ENCODE peak calls at places on chromosomes 1 and 21, in six cellular contexts. D, Q, U, H, S and X are unnamed samples.

GRCh38 chr1:171582589-171582988 is 39.5 kb upstream of the MYOCOS start:
- DNase-seq in Q (no peak), H (no peak), D (no peak), S (no peak), U (no peak), X (no peak)

GRCh38 chr1:157691285-157691920 is 9.2 kb downstream of the FCRL3 start:
- DNase-seq in D (no peak), S (no peak), Q (peak; percentile 11), H (peak; percentile 15), U (peak; percentile 77), X (no peak)

GRCh38 chr1:57067863-57068262 is 102.0 kb upstream of the C8B start:
- DNase-seq in U (peak; percentile 27), D (peak; percentile 61), H (no peak), S (no peak), Q (no peak), X (no peak)

GRCh38 chr1:17438176-17438976 is 1.1 kb downstream of the RCC2 start:
- DNase-seq in H (no peak), Q (no peak), U (peak; percentile 83), D (peak; percentile 69), S (no peak), X (peak; percentile 41)

GRCh38 chr1:207058878-207059867 is 6.1 kb downstream of the PFKFB2 start:
- DNase-seq in H (no peak), D (no peak), Q (no peak), U (peak; percentile 57), S (no peak), X (no peak)

GRCh38 chr1:241605146-241605805 is 34.9 kb downstream of the CHML start:
- DNase-seq in S (no peak), U (peak; percentile 59), D (no peak), Q (no peak), H (no peak), X (no peak)

GRCh38 chr1:57353589-57353988 is 70.3 kb downstream of the DAB1 start:
- DNase-seq in Q (no peak), U (no peak), D (no peak), H (no peak), S (no peak), X (no peak)

GRCh38 chr21:46455575-46456385 is 2.9 kb upstream of the DIP2A start:
- DNase-seq in H (no peak), S (peak; percentile 54), D (no peak), Q (no peak), U (no peak), X (no peak)

GRCh38 chr1:162062542-162063015 is 6.9 kb upstream of the NOS1AP start:
- DNase-seq in Q (no peak), S (no peak), U (no peak), D (peak; percentile 60), H (no peak), X (no peak)

GRCh38 chr1:41020654-41021053 is 871 bp downstream of the SLFNL1 start:
- DNase-seq in D (no peak), S (no peak), H (no peak), U (no peak), Q (no peak), X (no peak)

GRCh38 chr1:226845624-226846023 is 24.8 kb upstream of the PSEN2 start:
- DNase-seq in S (no peak), Q (no peak), U (no peak), H (no peak), D (no peak), X (no peak)

GRCh38 chr1:54051936-54052469 is 1.0 kb downstream of the TMEM59 start:
- DNase-seq in Q (no peak), S (no peak), D (no peak), H (no peak), U (peak; percentile 9), X (no peak)

GRCh38 chr21:37593015-37593414 is 226.4 kb downstream of the DYRK1A start:
- DNase-seq in H (no peak), Q (no peak), D (no peak), S (no peak), U (peak; percentile 87), X (no peak)

GRCh38 chr1:220902916-220903315 is 23.7 kb downstream of the HLX start:
- DNase-seq in U (no peak), Q (no peak), D (no peak), S (no peak), H (no peak), X (no peak)

GRCh38 chr1:38872401-38873026 is 634 bp downstream of the MYCBP start:
- DNase-seq in S (no peak), H (no peak), Q (no peak), U (peak; percentile 33), D (peak; percentile 27), X (no peak)

GRCh38 chr1:235552146-235552716 is 48.0 kb upstream of the B3GALNT2 start:
- DNase-seq in D (no peak), H (no peak), U (no peak), Q (no peak), S (no peak), X (no peak)

GRCh38 chr1:171984262-171984661 is 143.0 kb downstream of the DNM3 start:
- DNase-seq in H (no peak), U (no peak), Q (no peak), S (no peak), D (no peak), X (no peak)

GRCh38 chr1:54379481-54380284 is 26.5 kb downstream of the SSBP3 start:
- DNase-seq in D (peak; percentile 81), Q (no peak), S (no peak), H (no peak), U (peak; percentile 40), X (no peak)

GRCh38 chr1:183081402-183082110 is 58.3 kb downstream of the LAMC1 start:
- DNase-seq in H (no peak), D (no peak), U (no peak), S (no peak), Q (no peak), X (no peak)

GRCh38 chr1:116879478-116880133 is 30.1 kb upstream of the PTGFRN start:
- DNase-seq in D (peak; percentile 38), S (no peak), H (no peak), Q (no peak), U (no peak), X (peak; percentile 20)

GRCh38 chr1:40407453-40407852 is 33.9 kb downstream of the SMAP2 start:
- DNase-seq in Q (no peak), D (no peak), U (no peak), S (no peak), H (no peak), X (no peak)

GRCh38 chr1:26696191-26696644 is 403 bp downstream of the ARID1A start:
- DNase-seq in D (no peak), H (no peak), Q (no peak), S (peak; percentile 74), U (no peak), X (no peak)

GRCh38 chr1:36663772-36664430 is 181.2 kb upstream of the CSF3R start:
- DNase-seq in Q (no peak), D (no peak), U (no peak), S (no peak), H (no peak), X (no peak)

GRCh38 chr1:12153181-12153785 is 13.5 kb upstream of the TNFRSF1B start:
- DNase-seq in S (no peak), Q (no peak), H (no peak), D (peak; percentile 53), U (no peak), X (no peak)
- TF ChIP-seq POLR2AphosphoS5 in S (no peak), Q (peak; percentile 45), H (no peak), D (peak; percentile 25), U (no peak), X (no peak)

DNA sequence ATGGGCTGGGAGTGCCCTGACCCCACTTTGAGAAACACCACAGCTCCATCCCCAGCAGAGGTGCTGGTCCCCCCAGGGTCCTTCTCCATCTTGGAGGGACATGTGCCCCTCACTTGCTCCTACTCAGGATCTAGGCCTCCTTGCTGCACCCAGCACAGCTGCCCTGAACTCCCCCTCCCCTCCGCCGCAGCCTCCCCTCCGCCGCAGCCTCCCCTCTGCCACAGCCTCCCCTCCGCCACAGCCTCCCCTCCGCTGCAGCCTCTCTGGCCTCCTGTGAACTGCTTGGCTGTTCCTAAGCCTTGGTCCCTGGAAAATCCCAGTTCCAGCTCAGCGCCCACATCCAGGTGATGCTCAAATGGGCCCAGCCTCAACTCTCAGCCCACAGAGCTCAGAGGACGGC is 15.9 kb upstream of the TSPEAR start:
- DNase-seq in S (no peak), H (no peak), D (no peak), U (no peak), Q (no peak), X (no peak)
- H3K27ac ChIP-seq in S (no peak overlapping the region), H (no peak overlapping the region), D (no peak overlapping the region), U (no peak overlapping the region), Q (no peak overlapping the region), X (no peak overlapping the region)

DNA sequence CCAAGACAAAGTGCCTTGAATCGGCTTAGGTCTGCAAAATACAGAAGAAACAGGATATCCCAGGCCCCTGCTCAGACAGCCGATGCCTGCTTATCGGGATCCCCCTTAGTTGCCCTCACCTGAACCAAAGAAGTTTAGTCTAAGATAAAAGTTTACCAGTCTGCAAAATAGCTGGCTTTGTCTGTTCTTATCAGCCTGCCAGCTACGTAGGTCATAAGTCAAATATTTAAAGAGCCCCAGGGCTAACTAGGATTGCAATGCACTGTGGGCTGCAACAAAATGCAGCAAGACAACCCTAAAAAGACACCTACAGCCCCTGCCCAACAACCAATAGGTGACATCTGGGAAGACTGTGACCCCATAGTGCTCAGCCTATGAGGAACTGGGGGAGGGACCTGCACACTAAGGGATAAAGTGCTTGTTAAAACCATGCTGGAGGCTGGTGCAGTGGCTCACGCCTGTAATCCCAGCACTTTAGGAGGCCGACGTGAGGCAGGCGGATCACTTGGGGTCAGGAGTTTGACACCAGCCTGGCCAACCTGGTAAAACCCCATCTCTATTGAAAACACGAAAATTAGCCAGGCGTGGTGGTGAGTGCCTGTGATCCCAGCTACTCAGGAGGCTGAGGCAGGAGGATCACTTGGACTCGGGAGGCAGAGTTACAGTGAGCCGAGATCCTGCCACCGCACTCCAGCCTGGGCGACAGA is 27.4 kb downstream of the LRRC3 start:
- DNase-seq in D (no peak), S (no peak), Q (no peak), H (no peak), U (no peak), X (no peak)
- TF ChIP-seq POLR2AphosphoS5 in D (no peak), S (no peak), Q (no peak), H (no peak), U (no peak), X (no peak)

GRCh38 chr1:23895082-23895481 is 18.1 kb downstream of the CNR2 start:
- DNase-seq in U (no peak), Q (no peak), S (no peak), D (no peak), H (no peak), X (no peak)

GRCh38 chr1:23899070-23899469 is 14.1 kb downstream of the CNR2 start:
- DNase-seq in H (no peak), D (no peak), S (no peak), U (no peak), Q (peak; percentile 74), X (no peak)

GRCh38 chr1:23895993-23896392 is 17.2 kb downstream of the CNR2 start:
- DNase-seq in Q (no peak), D (no peak), H (no peak), U (no peak), S (no peak), X (no peak)

GRCh38 chr1:23897083-23897482 is 16.1 kb downstream of the CNR2 start:
- DNase-seq in Q (peak; percentile 65), D (no peak), H (no peak), S (no peak), U (no peak), X (no peak)

DNA sequence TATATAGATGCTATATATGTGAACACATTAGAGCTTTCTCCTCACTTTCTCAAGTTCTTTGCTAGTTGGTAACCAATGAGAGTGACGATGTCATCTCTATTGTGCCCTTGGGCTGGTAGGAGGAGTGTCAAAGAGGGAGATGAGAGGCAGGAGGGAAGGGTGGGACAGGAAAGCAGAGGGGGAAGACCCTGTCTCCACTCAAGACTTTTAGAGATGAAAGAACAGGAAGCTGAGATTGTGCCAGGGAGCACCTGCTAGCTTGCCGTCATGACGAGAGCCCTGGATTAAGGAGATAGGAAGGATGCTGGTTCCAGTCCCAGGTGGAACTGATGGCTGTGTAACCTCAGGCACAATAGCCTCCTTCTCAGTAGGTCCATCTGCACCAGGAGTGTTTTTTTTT is 16.7 kb downstream of the CNR2 start:
- DNase-seq in H (no peak), D (no peak), S (no peak), U (no peak), Q (no peak), X (no peak)
- H3K27ac ChIP-seq in H (no peak overlapping the region), D (no peak overlapping the region), S (no peak overlapping the region), U (no peak overlapping the region), Q (peak overlapping the region; percentile 94), X (no peak overlapping the region)